ENCODE peak calls at places on chromosomes 2 and 18, in five cellular contexts. W is A549, F is colonic mucosa, V is right atrium auricular region, O is H9. B is an unnamed sample.

GRCh38 chr18:35284846-35285245 is 5.2 kb downstream of the ZSCAN30 start:
- DNase-seq in W (no peak), V (no peak), O (no peak), F (no peak), B (no peak)

GRCh38 chr2:196383799-196384198 is 212.4 kb upstream of the STK17B start:
- DNase-seq in F (no peak), O (no peak), W (no peak), V (no peak), B (no peak)

GRCh38 chr2:128368437-128369125 is 49.9 kb upstream of the HS6ST1 start:
- DNase-seq in W (no peak), F (no peak), V (no peak), O (no peak), B (no peak)

GRCh38 chr2:179104736-179105135 is 54.8 kb upstream of the CCDC141 start:
- DNase-seq in F (no peak), W (no peak), O (no peak), V (no peak), B (no peak)

GRCh38 chr2:53087282-53087882 is 680.2 kb upstream of the CHAC2 start:
- DNase-seq in V (no peak), F (no peak), O (no peak), W (no peak), B (no peak)

GRCh38 chr18:67669993-67670671 is 153.6 kb upstream of the DSEL start:
- DNase-seq in W (no peak), V (no peak), F (no peak), O (no peak), B (no peak)

GRCh38 chr2:76450024-76450475 is 739.3 kb upstream of the GCFC2 start:
- DNase-seq in W (no peak), O (no peak), V (no peak), F (no peak), B (no peak)

GRCh38 chr18:63141777-63142176 is 177.8 kb downstream of the BCL2 start:
- DNase-seq in W (no peak), V (no peak), O (no peak), F (no peak), B (no peak)

GRCh38 chr2:160289803-160290202 is 89.7 kb upstream of the ITGB6 start:
- DNase-seq in V (no peak), W (no peak), F (no peak), O (no peak), B (no peak)

GRCh38 chr18:75110846-75111415 is 98.0 kb downstream of the PTGR3 start:
- DNase-seq in V (no peak), F (no peak), W (no peak), O (no peak), B (no peak)

GRCh38 chr18:49697757-49698595 is 115.4 kb downstream of the ACAA2 start:
- DNase-seq in F (no peak), O (peak; percentile 55), W (no peak), V (no peak), B (no peak)

GRCh38 chr2:24919977-24920812 is at the start of gene ADCY3:
- DNase-seq in F (peak; percentile 53), V (no peak), O (peak; percentile 57), W (peak; percentile 66), B (peak; percentile 70)

GRCh38 chr2:5908030-5908429 is 215.8 kb downstream of the SOX11 start:
- DNase-seq in W (no peak), V (no peak), F (no peak), O (no peak), B (no peak)

GRCh38 chr2:18067980-18068379 is 189.5 kb downstream of the KCNS3 start:
- DNase-seq in O (peak; percentile 62), W (no peak), F (no peak), V (no peak), B (no peak)

GRCh38 chr18:21433436-21433835 is 167.1 kb downstream of the ESCO1 start:
- DNase-seq in W (no peak), F (no peak), O (no peak), V (no peak), B (no peak)

GRCh38 chr2:40384714-40385113 is 67.2 kb downstream of the SLC8A1 start:
- DNase-seq in F (no peak), V (no peak), W (no peak), O (no peak), B (no peak)

GRCh38 chr2:62785810-62786593 is 80.5 kb downstream of the EHBP1 start:
- DNase-seq in F (no peak), O (no peak), V (no peak), W (no peak), B (no peak)

GRCh38 chr2:36478332-36478738 is 119.6 kb downstream of the FEZ2 start:
- DNase-seq in O (no peak), V (no peak), W (peak; percentile 57), F (peak; percentile 43), B (peak; percentile 34)

GRCh38 chr2:85273732-85274731 is 53.8 kb downstream of the TGOLN2 start:
- DNase-seq in W (no peak), F (no peak), V (no peak), O (no peak), B (no peak)

GRCh38 chr18:6891788-6892187 is 162.3 kb downstream of the ARHGAP28 start:
- DNase-seq in F (no peak), O (no peak), W (no peak), V (no peak), B (no peak)

GRCh38 chr2:108958002-108958401 is 31.0 kb downstream of the EDAR start:
- DNase-seq in O (no peak), W (no peak), F (peak; percentile 76), V (no peak), B (peak; percentile 72)

GRCh38 chr2:170707821-170708795 is 7.0 kb upstream of the SP5 start:
- DNase-seq in V (no peak), O (no peak), W (no peak), F (no peak), B (no peak)

DNA sequence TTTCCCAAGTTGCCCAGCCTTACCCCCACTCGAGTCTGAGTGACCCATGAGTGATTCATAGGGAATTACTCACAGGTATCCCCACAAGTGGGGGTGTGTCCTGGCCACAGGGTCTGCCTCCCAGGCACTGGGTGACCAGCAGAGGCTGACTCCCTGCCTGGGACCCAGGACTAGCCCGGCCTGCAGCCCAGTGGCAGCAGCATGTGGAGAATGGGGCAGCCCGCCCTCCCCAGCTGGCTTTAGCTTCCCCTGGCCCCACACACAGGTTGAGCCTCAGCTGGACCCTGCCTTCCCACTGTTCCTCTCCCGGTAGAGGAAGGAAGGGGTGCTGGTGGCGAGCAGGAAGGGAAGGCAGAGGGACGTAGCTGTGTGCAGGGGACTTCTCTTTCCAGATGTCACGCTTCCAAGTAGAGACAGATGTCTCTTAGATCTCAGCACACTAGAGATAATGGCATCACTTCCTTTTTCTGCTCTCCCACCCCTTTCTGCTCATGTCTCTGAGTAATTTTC is 51.4 kb downstream of the EMILIN2 start:
- DNase-seq in O (no peak), W (no peak), F (no peak), V (no peak), B (no peak)
- H3K4me1 ChIP-seq in O (no peaks in the 10 kb centered on the region), W (peaks cover 2% of the 10 kb centered on the region), F (no peaks in the 10 kb centered on the region), V (peaks cover 46% of the 10 kb centered on the region), B (peaks cover 6% of the 10 kb centered on the region)

GRCh38 chr2:8606649-8607550 is 75.0 kb upstream of the ID2 start:
- DNase-seq in O (no peak), V (no peak), W (no peak), F (no peak), B (no peak)

GRCh38 chr2:8606226-8606625 is 75.6 kb upstream of the ID2 start:
- DNase-seq in V (no peak), O (no peak), F (no peak), W (no peak), B (no peak)

GRCh38 chr2:8604262-8604661 is 77.6 kb upstream of the ID2 start:
- DNase-seq in O (no peak), W (no peak), F (no peak), V (no peak), B (no peak)

GRCh38 chr2:8607591-8607990 is 74.3 kb upstream of the ID2 start:
- DNase-seq in O (no peak), V (no peak), W (no peak), F (no peak), B (no peak)

DNA sequence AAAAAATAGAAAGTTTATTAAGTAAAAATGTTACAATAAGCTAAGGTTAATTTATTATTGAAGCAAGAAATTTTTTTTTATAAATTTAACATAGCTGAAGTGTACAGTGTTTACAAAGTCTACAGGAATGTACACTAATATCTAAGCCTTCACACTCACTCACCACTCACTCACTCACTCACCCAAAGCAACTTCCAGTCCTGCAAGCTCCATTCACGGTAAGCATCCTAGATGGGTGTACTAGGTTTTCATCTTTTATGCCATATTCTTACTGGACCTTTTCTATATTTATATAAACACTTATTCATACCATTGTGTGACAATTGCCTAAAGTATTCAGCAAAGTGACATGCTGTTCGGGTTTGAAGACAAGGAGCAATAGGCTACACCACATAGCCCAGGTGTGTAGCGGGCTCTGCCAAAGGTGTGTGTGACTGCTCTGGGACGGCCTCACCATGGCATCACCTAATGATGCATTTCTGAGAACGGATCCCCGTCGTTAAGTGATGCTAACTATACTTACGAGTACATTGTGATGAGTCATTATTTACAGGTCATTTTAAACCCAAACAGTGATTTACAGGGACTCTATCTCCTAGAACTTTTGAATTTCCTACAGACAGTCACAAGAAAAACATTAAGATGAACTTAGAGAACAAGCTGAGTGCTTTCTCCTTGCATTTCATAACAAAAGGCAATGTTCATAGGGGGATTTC is 76.3 kb upstream of the ID2 start:
- DNase-seq in V (no peak), F (no peak), O (no peak), W (peak; percentile 63), B (no peak)
- H3K4me1 ChIP-seq in V (no peaks in the 10 kb centered on the region), F (no peaks in the 10 kb centered on the region), O (no peaks in the 10 kb centered on the region), W (peaks cover 43% of the 10 kb centered on the region), B (peaks cover 9% of the 10 kb centered on the region)

GRCh38 chr2:227510620-227510958 is 38.6 kb downstream of the AGFG1 start:
- DNase-seq in W (no peak), F (no peak), V (no peak), O (no peak), B (no peak)

GRCh38 chr2:227509824-227510619 is 38.1 kb downstream of the AGFG1 start:
- DNase-seq in O (no peak), V (no peak), W (no peak), F (no peak), B (no peak)

GRCh38 chr2:227511239-227511930 is 39.4 kb downstream of the AGFG1 start:
- DNase-seq in W (no peak), V (no peak), O (no peak), F (no peak), B (no peak)

GRCh38 chr2:227513113-227513512 is 41.2 kb downstream of the AGFG1 start:
- DNase-seq in W (no peak), F (no peak), O (no peak), V (no peak), B (no peak)

GRCh38 chr2:227511955-227512354 is 40.0 kb downstream of the AGFG1 start:
- DNase-seq in O (no peak), W (no peak), F (no peak), V (no peak), B (no peak)
- H3K4me1 ChIP-seq in O (no peaks in the 10 kb centered on the region), W (peaks cover 98% of the 10 kb centered on the region), F (peaks cover 23% of the 10 kb centered on the region), V (peaks cover 84% of the 10 kb centered on the region), B (peaks cover 45% of the 10 kb centered on the region)

GRCh38 chr2:101830555-101830954 is 133.0 kb downstream of the MAP4K4 start:
- DNase-seq in F (no peak), O (no peak), W (no peak), V (no peak), B (no peak)

GRCh38 chr2:101830146-101830545 is 132.6 kb downstream of the MAP4K4 start:
- DNase-seq in V (no peak), F (no peak), O (no peak), W (no peak), B (no peak)

GRCh38 chr2:101828267-101829017 is 130.9 kb downstream of the MAP4K4 start:
- DNase-seq in V (no peak), F (no peak), O (no peak), W (no peak), B (no peak)

GRCh38 chr2:101829018-101829396 is 131.5 kb downstream of the MAP4K4 start:
- DNase-seq in O (no peak), V (no peak), F (no peak), W (no peak), B (no peak)

GRCh38 chr2:101829429-101829828 is 131.9 kb downstream of the MAP4K4 start:
- DNase-seq in V (no peak), F (no peak), W (no peak), O (no peak), B (no peak)
- H3K4me1 ChIP-seq in V (peaks cover 54% of the 10 kb centered on the region), F (no peaks in the 10 kb centered on the region), W (peaks cover 48% of the 10 kb centered on the region), O (no peaks in the 10 kb centered on the region), B (no peaks in the 10 kb centered on the region)